ENCODE peak calls at places on chromosomes 11 and 22, in four cellular contexts. One of them, this sample, is unnamed.

GRCh38 chr11:21018248-21018647 is 348.9 kb downstream of the NELL1 start:
- DNase-seq in GM12878: no peak
- DNase-seq in HepG2: no peak
- DNase-seq in K562: no peak
- DNase-seq in this sample: no peak

GRCh38 chr11:128342511-128343133 is 244.7 kb downstream of the ETS1 start:
- DNase-seq in K562: no peak
- DNase-seq in GM12878: peak
- DNase-seq in HepG2: peak
- DNase-seq in this sample: no peak

GRCh38 chr11:78802058-78802633 is 227.5 kb upstream of the NARS2 start:
- DNase-seq in K562: no peak
- DNase-seq in GM12878: no peak
- DNase-seq in HepG2: no peak
- DNase-seq in this sample: no peak

GRCh38 chr11:88301478-88302140 is 35.9 kb downstream of the CTSC start:
- DNase-seq in K562: no peak
- DNase-seq in HepG2: no peak
- DNase-seq in GM12878: peak
- DNase-seq in this sample: no peak

GRCh38 chr11:70694371-70694770 is 296.0 kb downstream of the CTTN start:
- DNase-seq in HepG2: no peak
- DNase-seq in GM12878: no peak
- DNase-seq in K562: no peak
- DNase-seq in this sample: no peak

GRCh38 chr11:71444811-71445210 is 3.4 kb downstream of the DHCR7 start:
- DNase-seq in GM12878: no peak
- DNase-seq in K562: no peak
- DNase-seq in HepG2: no peak
- DNase-seq in this sample: no peak

GRCh38 chr22:48750282-48750681 is 1077.4 kb downstream of the BRD1 start:
- DNase-seq in HepG2: no peak
- DNase-seq in GM12878: no peak
- DNase-seq in K562: no peak
- DNase-seq in this sample: no peak

GRCh38 chr11:122197055-122197987 is 81.3 kb upstream of the BLID start:
- DNase-seq in HepG2: peak
- DNase-seq in GM12878: no peak
- DNase-seq in K562: no peak
- DNase-seq in this sample: no peak

GRCh38 chr11:56404393-56404792 is 8.1 kb upstream of the OR5AL1 start:
- DNase-seq in GM12878: no peak
- DNase-seq in HepG2: no peak
- DNase-seq in K562: no peak
- DNase-seq in this sample: no peak

GRCh38 chr11:5505363-5506048 is 4.3 kb downstream of the UBQLN3 start:
- DNase-seq in HepG2: no peak
- DNase-seq in GM12878: no peak
- DNase-seq in K562: peak
- DNase-seq in this sample: no peak

GRCh38 chr11:104442320-104442719 is 278.4 kb upstream of the PDGFD start:
- DNase-seq in K562: no peak
- DNase-seq in GM12878: no peak
- DNase-seq in HepG2: no peak
- DNase-seq in this sample: no peak

GRCh38 chr22:49670610-49671330 is 156.9 kb downstream of the BRD1 start:
- DNase-seq in K562: no peak
- DNase-seq in HepG2: no peak
- DNase-seq in GM12878: no peak
- DNase-seq in this sample: no peak

GRCh38 chr11:114270531-114271270 is 25.5 kb upstream of the NNMT start:
- DNase-seq in HepG2: no peak
- DNase-seq in GM12878: no peak
- DNase-seq in K562: no peak
- DNase-seq in this sample: no peak

GRCh38 chr11:65003282-65003681 is 6.5 kb upstream of the BATF2 start:
- DNase-seq in K562: no peak
- DNase-seq in GM12878: no peak
- DNase-seq in HepG2: no peak
- DNase-seq in this sample: no peak

GRCh38 chr11:62923634-62924411 is 2.7 kb upstream of the CHRM1 start:
- DNase-seq in HepG2: no peak
- DNase-seq in GM12878: peak
- DNase-seq in K562: no peak
- DNase-seq in this sample: peak

GRCh38 chr11:123672568-123672967 is 18.1 kb upstream of the SCN3B start:
- DNase-seq in GM12878: no peak
- DNase-seq in K562: no peak
- DNase-seq in HepG2: no peak
- DNase-seq in this sample: no peak

GRCh38 chr11:103525069-103525468 is 415.8 kb downstream of the DYNC2H1 start:
- DNase-seq in HepG2: no peak
- DNase-seq in GM12878: no peak
- DNase-seq in K562: no peak
- DNase-seq in this sample: no peak

GRCh38 chr11:104275992-104276391 is 112.0 kb upstream of the PDGFD start:
- DNase-seq in K562: no peak
- DNase-seq in GM12878: no peak
- DNase-seq in HepG2: no peak
- DNase-seq in this sample: no peak

GRCh38 chr11:9219572-9219971 is 45.6 kb downstream of the DENND5A start:
- DNase-seq in K562: no peak
- DNase-seq in GM12878: no peak
- DNase-seq in HepG2: no peak
- DNase-seq in this sample: no peak

GRCh38 chr11:9214765-9215164 is 50.4 kb downstream of the DENND5A start:
- DNase-seq in K562: peak
- DNase-seq in HepG2: no peak
- DNase-seq in GM12878: no peak
- DNase-seq in this sample: no peak

GRCh38 chr11:9222654-9223053 is 42.5 kb downstream of the DENND5A start:
- DNase-seq in GM12878: no peak
- DNase-seq in HepG2: no peak
- DNase-seq in K562: no peak
- DNase-seq in this sample: peak

DNA sequence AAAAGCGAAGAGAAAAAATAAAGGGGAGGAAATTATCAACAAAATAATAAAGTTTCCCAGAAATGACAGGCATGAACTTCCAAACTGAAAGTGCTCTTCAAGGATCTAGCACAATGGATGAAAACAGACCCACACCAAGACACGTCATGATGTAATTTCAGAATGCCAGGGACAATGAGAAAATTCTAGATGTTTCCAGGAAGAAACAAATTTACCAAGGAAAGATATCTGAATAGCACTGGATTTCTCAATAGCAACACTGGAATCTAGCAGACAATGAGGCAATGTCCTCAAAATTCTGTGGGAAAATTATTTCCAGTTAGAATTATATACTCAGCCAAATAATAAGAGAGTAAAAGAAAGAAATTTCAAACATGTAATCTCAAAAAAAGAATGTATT is 46.0 kb downstream of the DENND5A start:
- DNase-seq in HepG2: no peak
- DNase-seq in GM12878: no peak
- DNase-seq in K562: no peak
- DNase-seq in this sample: no peak
- TF ChIP-seq KDM1A in HepG2: no peak
- TF ChIP-seq KDM1A in GM12878: no peak
- TF ChIP-seq KDM1A in K562: no peak
- TF ChIP-seq KDM1A in this sample: no peak

DNA sequence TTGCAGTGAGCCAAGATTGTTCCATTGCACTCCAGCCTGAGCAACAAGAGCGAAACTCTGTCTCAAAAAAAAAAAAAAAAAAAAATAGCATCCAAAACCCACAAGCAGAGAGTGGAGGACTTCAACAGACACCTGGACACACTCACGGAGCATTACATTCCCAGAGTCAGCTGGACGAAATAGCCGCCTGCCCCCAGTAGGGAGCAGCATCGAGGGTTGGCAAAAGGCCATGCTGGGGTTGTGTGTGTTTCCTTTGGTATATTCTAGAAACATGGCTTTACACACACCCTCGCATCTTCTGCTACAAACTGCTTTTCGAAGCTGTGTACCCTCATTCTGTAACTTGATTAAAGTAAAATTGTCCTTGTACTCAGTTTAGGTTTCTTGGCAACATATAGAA is 5.3 kb downstream of the ADA2 start:
- DNase-seq in HepG2: peak
- DNase-seq in GM12878: no peak
- DNase-seq in K562: peak
- DNase-seq in this sample: no peak
- TF ChIP-seq JUND in HepG2: no peak
- TF ChIP-seq JUND in GM12878: no peak
- TF ChIP-seq JUND in K562: no peak
- TF ChIP-seq JUND in this sample: no peak

GRCh38 chr11:73249858-73250773 is 22.0 kb upstream of the P2RY6 start:
- DNase-seq in HepG2: no peak
- DNase-seq in GM12878: no peak
- DNase-seq in K562: no peak
- DNase-seq in this sample: no peak
- TF ChIP-seq KDM1A in HepG2: no peak
- TF ChIP-seq KDM1A in GM12878: no peak
- TF ChIP-seq KDM1A in K562: no peak
- TF ChIP-seq KDM1A in this sample: no peak

DNA sequence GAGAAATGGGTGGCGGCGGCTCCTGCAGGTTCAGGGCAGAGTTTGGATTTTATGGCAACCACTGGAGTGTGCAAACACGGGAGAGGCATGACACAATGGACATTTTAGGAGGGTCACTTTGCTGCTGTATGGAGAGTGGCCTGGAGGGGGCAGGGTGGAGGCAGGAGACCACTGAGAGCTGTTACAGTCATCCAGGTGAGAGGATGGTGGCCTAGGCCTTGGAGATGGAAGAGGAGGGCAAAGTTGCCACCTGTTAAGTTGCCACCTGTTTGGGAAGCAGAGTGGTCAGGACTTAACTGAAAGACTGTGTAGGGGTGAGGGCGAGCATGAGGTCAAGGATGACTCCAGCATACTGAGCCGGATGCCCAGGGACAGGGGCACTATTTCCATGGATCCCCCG is 2.3 kb upstream of the RAD9A start:
- DNase-seq in K562: peak
- DNase-seq in GM12878: no peak
- DNase-seq in HepG2: peak
- DNase-seq in this sample: peak
- TF ChIP-seq JUND in K562: no peak
- TF ChIP-seq JUND in GM12878: no peak
- TF ChIP-seq JUND in HepG2: no peak
- TF ChIP-seq JUND in this sample: no peak

DNA sequence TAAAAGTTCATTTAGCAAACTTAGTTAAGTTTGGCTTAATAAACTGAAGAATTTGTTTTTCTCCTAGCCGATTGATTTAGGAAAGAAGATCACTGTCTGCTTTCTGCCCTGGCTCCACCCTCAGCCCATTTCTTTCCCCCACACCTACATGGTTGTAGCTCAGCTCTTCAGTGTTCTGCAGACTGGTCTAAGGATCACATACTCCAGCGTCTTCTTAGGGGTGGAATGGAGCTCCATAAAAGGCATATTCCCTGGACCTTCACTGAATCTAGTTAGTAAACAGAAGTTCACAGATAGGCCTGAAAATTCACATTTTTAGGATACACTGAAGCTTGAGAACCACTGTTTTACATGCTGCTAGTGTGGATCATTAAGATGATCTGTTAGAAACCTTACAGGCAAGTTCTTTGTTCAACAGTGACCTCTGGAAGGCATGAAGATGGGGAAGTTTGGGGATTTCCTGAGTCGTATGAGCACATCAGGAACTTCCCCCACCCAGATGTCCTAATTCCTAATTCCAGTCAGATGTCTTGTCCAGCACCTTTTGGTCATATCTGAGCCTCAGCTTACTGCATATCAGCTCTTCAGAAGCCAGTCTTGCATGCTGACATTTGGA is 16.8 kb downstream of the PIWIL4 start:
- DNase-seq in GM12878: peak
- DNase-seq in K562: no peak
- DNase-seq in HepG2: no peak
- DNase-seq in this sample: no peak
- TF ChIP-seq KDM1A in GM12878: no peak
- TF ChIP-seq KDM1A in K562: no peak
- TF ChIP-seq KDM1A in HepG2: no peak
- TF ChIP-seq KDM1A in this sample: no peak

GRCh38 chr22:31135706-31136105 is 4.6 kb downstream of the PLA2G3 start:
- DNase-seq in GM12878: no peak
- DNase-seq in HepG2: no peak
- DNase-seq in K562: no peak
- DNase-seq in this sample: no peak

GRCh38 chr22:31133911-31134310 is 6.4 kb downstream of the PLA2G3 start:
- DNase-seq in HepG2: no peak
- DNase-seq in K562: no peak
- DNase-seq in GM12878: no peak
- DNase-seq in this sample: no peak

GRCh38 chr22:31136155-31136554 is 4.2 kb downstream of the PLA2G3 start:
- DNase-seq in GM12878: no peak
- DNase-seq in HepG2: no peak
- DNase-seq in K562: no peak
- DNase-seq in this sample: no peak

GRCh38 chr22:31136711-31137110 is 3.6 kb downstream of the PLA2G3 start:
- DNase-seq in K562: no peak
- DNase-seq in GM12878: no peak
- DNase-seq in HepG2: no peak
- DNase-seq in this sample: no peak

GRCh38 chr22:31134688-31135087 is 5.6 kb downstream of the PLA2G3 start:
- DNase-seq in K562: no peak
- DNase-seq in HepG2: no peak
- DNase-seq in GM12878: no peak
- DNase-seq in this sample: no peak
- TF ChIP-seq JUND in K562: no peak
- TF ChIP-seq JUND in HepG2: no peak
- TF ChIP-seq JUND in GM12878: no peak
- TF ChIP-seq JUND in this sample: no peak

DNA sequence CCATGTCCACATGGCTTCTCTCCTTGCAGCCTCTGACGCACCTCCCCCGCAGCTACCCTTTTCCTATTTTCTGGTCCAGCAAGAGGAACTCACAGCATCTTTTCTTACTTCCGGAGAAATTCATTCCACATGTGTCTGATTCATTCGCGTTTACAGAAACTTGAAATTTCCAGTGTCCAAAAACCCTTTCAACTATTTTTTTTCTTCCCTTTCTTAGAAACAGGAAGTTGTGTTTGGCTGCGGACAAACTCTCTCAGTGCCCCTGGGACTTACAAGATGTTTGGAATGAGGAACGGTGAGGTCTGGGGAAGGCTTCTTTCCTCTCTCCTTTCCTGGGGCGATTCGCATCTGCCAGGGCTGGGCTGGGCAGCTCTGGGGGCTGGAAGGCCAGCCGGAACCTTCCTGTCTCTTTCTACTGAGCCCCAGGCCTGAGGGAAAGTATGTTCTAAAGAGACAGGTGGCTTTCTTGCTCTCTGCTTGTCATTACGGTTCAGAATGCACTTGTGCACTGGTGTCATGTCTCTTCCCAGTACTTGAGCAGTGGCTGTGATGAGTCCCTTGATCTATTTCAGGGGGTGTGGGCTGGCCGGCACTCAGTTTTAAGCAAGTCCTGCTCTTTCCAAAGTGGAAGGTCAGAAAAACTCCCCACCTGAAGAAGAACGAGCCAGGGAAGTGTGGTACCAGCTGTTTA is 27.5 kb downstream of the ADAMTS8 start:
- DNase-seq in K562: no peak
- DNase-seq in GM12878: no peak
- DNase-seq in HepG2: no peak
- DNase-seq in this sample: no peak
- TF ChIP-seq KDM1A in K562: no peak
- TF ChIP-seq KDM1A in GM12878: no peak
- TF ChIP-seq KDM1A in HepG2: no peak
- TF ChIP-seq KDM1A in this sample: no peak

This sample was measured in H1.